ENCODE peak calls at places on chromosome 20, in five cellular contexts. F is fibroblast of gingiva, J is kidney tubule cell, A is HCT116, Q is foreskin fibroblast. V is an unnamed sample.

GRCh38 chr20:444117-444516 is 18.2 kb downstream of the TBC1D20 start:
- DNase-seq in F (no peak), J (no peak), A (no peak), Q (no peak), V (no peak)

GRCh38 chr20:38969708-38970107 is 7.6 kb downstream of the DHX35 start:
- DNase-seq in F (no peak), J (peak; percentile 40), A (no peak), Q (peak; percentile 31), V (no peak)

GRCh38 chr20:7704021-7704420 is 236.2 kb downstream of the HAO1 start:
- DNase-seq in F (no peak), J (no peak), A (no peak), Q (no peak), V (no peak)

GRCh38 chr20:52379723-52380336 is 188.3 kb upstream of the ZFP64 start:
- DNase-seq in F (no peak), J (peak; percentile 23), A (no peak), Q (peak; percentile 17), V (peak; percentile 58)

GRCh38 chr20:24780648-24781047 is 168.4 kb upstream of the CST7 start:
- DNase-seq in F (no peak), J (no peak), A (no peak), Q (no peak), V (no peak)

GRCh38 chr20:60950547-60950946 is 301.5 kb upstream of the CDH4 start:
- DNase-seq in F (no peak), J (no peak), A (no peak), Q (no peak), V (no peak)

GRCh38 chr20:56911946-56912345 is 282.8 kb downstream of the TFAP2C start:
- DNase-seq in F (no peak), J (no peak), A (no peak), Q (no peak), V (no peak)

GRCh38 chr20:38674178-38675133 is 49.8 kb upstream of the SLC32A1 start:
- DNase-seq in F (peak; percentile 22), J (peak; percentile 47), A (no peak), Q (peak; percentile 76), V (peak; percentile 80)

GRCh38 chr20:36472656-36473071 is 68.7 kb upstream of the MYL9 start:
- DNase-seq in F (no peak), J (peak; percentile 51), A (peak; percentile 52), Q (peak; percentile 57), V (peak; percentile 62)

GRCh38 chr20:652611-653109 is 340 bp downstream of the SRXN1 start:
- DNase-seq in F (peak; percentile 45), J (no peak), A (no peak), Q (peak; percentile 58), V (no peak)

GRCh38 chr20:25863536-25864325 is 167.1 kb upstream of the ZNF337 start:
- DNase-seq in F (no peak), J (peak; percentile 24), A (no peak), Q (peak; percentile 28), V (no peak)

GRCh38 chr20:3614509-3614908 is 48.7 kb downstream of the GFRA4 start:
- DNase-seq in F (no peak), J (no peak), A (no peak), Q (peak; percentile 26), V (no peak)

GRCh38 chr20:38450412-38450975 is 15.4 kb upstream of the SNHG17 start:
- DNase-seq in F (no peak), J (peak; percentile 72), A (no peak), Q (peak; percentile 38), V (no peak)

GRCh38 chr20:53074811-53075314 is 102.7 kb downstream of the TSHZ2 start:
- DNase-seq in F (no peak), J (no peak), A (no peak), Q (no peak), V (peak; percentile 68)

GRCh38 chr20:8855315-8855714 is 213.6 kb upstream of the PLCB4 start:
- DNase-seq in F (peak; percentile 68), J (peak; percentile 73), A (no peak), Q (peak; percentile 75), V (peak; percentile 60)

GRCh38 chr20:20371681-20372080 is 3.8 kb downstream of the INSM1 start:
- DNase-seq in F (no peak), J (no peak), A (no peak), Q (no peak), V (no peak)

V was measured in AG08395.